ENCODE peak calls at places on chromosomes 16 and 17, in six cellular contexts. G, M, F, I, Y and L are unnamed samples.

GRCh38 chr17:50596191-50597037 is 35.9 kb downstream of the CACNA1G start:
- DNase-seq in G (no peak), M (no peak), F (no peak), I (no peak), Y (no peak), L (no peak)

GRCh38 chr17:27577124-27577761 is 53.7 kb upstream of the LGALS9 start:
- DNase-seq in G (no peak), M (no peak), F (peak), I (no peak), Y (no peak), L (no peak)

GRCh38 chr17:40323731-40324650 is 15.0 kb downstream of the RARA start:
- DNase-seq in G (peak), M (no peak), F (peak), I (peak), Y (no peak), L (no peak)

GRCh38 chr17:49224198-49224996 is 6.2 kb downstream of the PHOSPHO1 start:
- DNase-seq in G (no peak), M (no peak), F (no peak), I (no peak), Y (no peak), L (no peak)

GRCh38 chr16:50195276-50195675 is 42.2 kb downstream of the TENT4B start:
- DNase-seq in G (no peak), M (no peak), F (peak), I (no peak), Y (no peak), L (no peak)

GRCh38 chr16:69727916-69728270 is 1.5 kb upstream of the NQO1 start:
- DNase-seq in G (no peak), M (no peak), F (no peak), I (no peak), Y (peak), L (no peak)

GRCh38 chr16:85002099-85002541 is 9.2 kb downstream of the ZDHHC7 start:
- DNase-seq in G (no peak), M (no peak), F (no peak), I (no peak), Y (no peak), L (no peak)

GRCh38 chr17:56424543-56425044 is 168.9 kb upstream of the NOG start:
- DNase-seq in G (no peak), M (no peak), F (no peak), I (no peak), Y (no peak), L (no peak)

GRCh38 chr17:29972277-29972676 is 30.8 kb downstream of the EFCAB5 start:
- DNase-seq in G (no peak), M (no peak), F (no peak), I (no peak), Y (no peak), L (no peak)

GRCh38 chr16:49748322-49748721 is 107.6 kb downstream of the ZNF423 start:
- DNase-seq in G (no peak), M (no peak), F (no peak), I (peak), Y (no peak), L (no peak)

GRCh38 chr17:2214887-2215615 is 88.5 kb downstream of the SMG6 start:
- DNase-seq in G (no peak), M (no peak), F (peak), I (no peak), Y (peak), L (no peak)

GRCh38 chr17:45264988-45265387 is 3.1 kb upstream of the SPATA32 start:
- DNase-seq in G (no peak), M (no peak), F (no peak), I (no peak), Y (no peak), L (no peak)

GRCh38 chr17:4908301-4908700 is 5.4 kb upstream of the CHRNE start:
- DNase-seq in G (no peak), M (no peak), F (no peak), I (no peak), Y (peak), L (no peak)

GRCh38 chr17:2396568-2397246 is 4.2 kb downstream of the MNT start:
- DNase-seq in G (peak), M (peak), F (peak), I (peak), Y (peak), L (peak)

GRCh38 chr17:66276328-66276937 is 26.0 kb upstream of the PRKCA start:
- DNase-seq in G (no peak), M (no peak), F (peak), I (no peak), Y (no peak), L (no peak)

GRCh38 chr17:12546983-12547382 is 118.7 kb upstream of the MYOCD start:
- DNase-seq in G (no peak), M (no peak), F (no peak), I (no peak), Y (no peak), L (no peak)
- TF ChIP-seq CTCF in G (no peak), M (no peak), F (no peak), I (no peak), Y (no peak), L (peak)

DNA sequence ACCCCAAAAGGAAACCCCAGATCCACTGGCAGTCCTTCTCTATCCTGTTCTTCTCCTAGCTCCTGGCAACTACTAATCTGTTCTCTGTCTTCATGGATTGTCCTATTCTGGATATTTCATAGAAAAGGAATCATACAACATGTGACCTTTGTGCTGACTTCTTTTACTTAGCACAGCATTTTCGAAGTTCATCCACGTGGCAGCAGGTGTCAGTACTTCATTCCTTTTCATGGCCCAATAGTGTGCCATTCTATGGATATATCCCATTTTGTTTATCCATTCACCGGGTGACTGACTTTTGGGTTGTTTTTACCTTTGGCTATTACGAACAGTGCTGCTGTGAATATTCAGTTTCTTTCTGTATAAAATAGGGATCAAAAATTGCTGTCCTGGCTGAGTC is 10.4 kb upstream of the FA2H start:
- DNase-seq in G (no peak), M (no peak), F (no peak), I (no peak), Y (no peak), L (no peak)
- TF ChIP-seq CTCF in G (no peak), M (no peak), F (no peak), I (no peak), Y (no peak), L (no peak)

GRCh38 chr17:149897-150575 is 12.7 kb downstream of the SCGB1C2 start:
- DNase-seq in G (peak), M (no peak), F (no peak), I (peak), Y (no peak), L (no peak)

GRCh38 chr17:146983-147761 is 9.8 kb downstream of the SCGB1C2 start:
- DNase-seq in G (peak), M (no peak), F (no peak), I (peak), Y (no peak), L (no peak)

GRCh38 chr17:147796-148740 is 10.7 kb downstream of the SCGB1C2 start:
- DNase-seq in G (peak), M (no peak), F (no peak), I (peak), Y (no peak), L (no peak)

GRCh38 chr17:149231-149630 is 11.9 kb downstream of the SCGB1C2 start:
- DNase-seq in G (no peak), M (no peak), F (no peak), I (peak), Y (no peak), L (no peak)

GRCh38 chr17:148757-149156 is 11.4 kb downstream of the SCGB1C2 start:
- DNase-seq in G (peak), M (no peak), F (no peak), I (peak), Y (no peak), L (no peak)
- TF ChIP-seq CTCF in G (no peak), M (no peak), F (no peak), I (no peak), Y (no peak), L (no peak)

GRCh38 chr17:76940738-76941350 is 72.6 kb downstream of the MGAT5B start:
- DNase-seq in G (no peak), M (no peak), F (no peak), I (no peak), Y (no peak), L (no peak)
- TF ChIP-seq CTCF in G (no peak), M (no peak), F (peak), I (no peak), Y (peak), L (peak)

GRCh38 chr16:2512920-2513404 is 790 bp upstream of the ATP6V0C start:
- DNase-seq in G (no peak), M (no peak), F (no peak), I (peak), Y (no peak), L (no peak)
- TF ChIP-seq CTCF in G (no peak), M (no peak), F (no peak), I (no peak), Y (no peak), L (peak)

GRCh38 chr17:47733047-47733413 is at the start of gene TBX21:
- DNase-seq in G (peak), M (no peak), F (no peak), I (no peak), Y (peak), L (no peak)
- TF ChIP-seq CTCF in G (no peak), M (no peak), F (peak), I (no peak), Y (peak), L (no peak)